ENCODE peak calls at places on chromosomes 4 and X, in seven cellular contexts. R is A549, Y is HCT116, Q is adrenal gland, W is transverse colon, L is right lobe of liver, V is Peyer's patch. N is an unnamed sample.

GRCh38 chr4:153735901-153736461 is 23.8 kb downstream of the RNF175 start:
- DNase-seq in R (no peak), Y (no peak), Q (no peak), W (no peak), L (no peak), V (no peak), N (no peak)

GRCh38 chr4:168832746-168833575 is 177.1 kb downstream of the CBR4 start:
- DNase-seq in R (no peak), Y (no peak), Q (peak), W (peak), L (peak), V (no peak), N (peak)

GRCh38 chr4:169385356-169385755 is 114.6 kb upstream of the SH3RF1 start:
- DNase-seq in R (no peak), Y (no peak), Q (no peak), W (no peak), L (no peak), V (no peak), N (no peak)

GRCh38 chr4:85779165-85779564 is 304.2 kb downstream of the ARHGAP24 start:
- DNase-seq in R (no peak), Y (no peak), Q (no peak), W (no peak), L (no peak), V (no peak), N (no peak)

GRCh38 chr4:78370625-78371372 is 180.8 kb upstream of the ANXA3 start:
- DNase-seq in R (no peak), Y (no peak), Q (no peak), W (no peak), L (no peak), V (no peak), N (peak)

GRCh38 chr4:174578366-174578765 is 56.1 kb upstream of the HPGD start:
- DNase-seq in R (no peak), Y (no peak), Q (no peak), W (no peak), L (no peak), V (no peak), N (no peak)

GRCh38 chrX:71919436-71919835 is 8.8 kb downstream of the NHSL2 start:
- DNase-seq in R (no peak), Y (no peak), Q (no peak), W (no peak), L (no peak), V (no peak), N (no peak)

GRCh38 chr4:154503598-154503997 is 12.0 kb upstream of the DCHS2 start:
- DNase-seq in R (peak), Y (peak), Q (no peak), W (no peak), L (no peak), V (no peak), N (no peak)

GRCh38 chr4:145626623-145626982 is 7.4 kb downstream of the MMAA start:
- DNase-seq in R (no peak), Y (no peak), Q (no peak), W (no peak), L (no peak), V (no peak), N (no peak)

GRCh38 chr4:2796261-2797187 is 3.6 kb downstream of the SH3BP2 start:
- DNase-seq in R (peak), Y (no peak), Q (peak), W (peak), L (peak), V (no peak), N (peak)

GRCh38 chrX:110746014-110746413 is 49.6 kb downstream of the CHRDL1 start:
- DNase-seq in R (no peak), Y (no peak), Q (no peak), W (no peak), L (no peak), V (no peak), N (no peak)

GRCh38 chr4:2462218-2462991 is 6.5 kb upstream of the RNF4 start:
- DNase-seq in R (peak), Y (peak), Q (peak), W (peak), L (peak), V (peak), N (peak)

GRCh38 chr4:126541820-126542219 is 1090.9 kb upstream of the INTU start:
- DNase-seq in R (no peak), Y (no peak), Q (no peak), W (no peak), L (no peak), V (no peak), N (no peak)

GRCh38 chr4:143336828-143337599 is at the start of gene GAB1:
- DNase-seq in R (peak), Y (no peak), Q (peak), W (peak), L (peak), V (peak), N (peak)

GRCh38 chr4:40419231-40419912 is 84.2 kb downstream of the CHRNA9 start:
- DNase-seq in R (no peak), Y (no peak), Q (no peak), W (peak), L (no peak), V (no peak), N (no peak)
- H3K27ac ChIP-seq in R (peak), Y (no peak), Q (no peak), W (peak), L (peak), V (peak), N (no peak)

GRCh38 chrX:147911192-147912022 is at the start of gene FMR1:
- DNase-seq in R (peak), Y (peak), Q (peak), W (peak), L (peak), V (peak), N (peak)
- TF ChIP-seq POLR2A in R (peak), Y (no peak), Q (no peak), W (no peak), L (peak), V (peak), N (no peak)

GRCh38 chr4:118921736-118922135 is 33.1 kb downstream of the SYNPO2 start:
- DNase-seq in R (no peak), Y (no peak), Q (no peak), W (no peak), L (no peak), V (no peak), N (no peak)
- H3K27ac ChIP-seq in R (no peak), Y (no peak), Q (no peak), W (peak), L (no peak), V (no peak), N (no peak)

DNA sequence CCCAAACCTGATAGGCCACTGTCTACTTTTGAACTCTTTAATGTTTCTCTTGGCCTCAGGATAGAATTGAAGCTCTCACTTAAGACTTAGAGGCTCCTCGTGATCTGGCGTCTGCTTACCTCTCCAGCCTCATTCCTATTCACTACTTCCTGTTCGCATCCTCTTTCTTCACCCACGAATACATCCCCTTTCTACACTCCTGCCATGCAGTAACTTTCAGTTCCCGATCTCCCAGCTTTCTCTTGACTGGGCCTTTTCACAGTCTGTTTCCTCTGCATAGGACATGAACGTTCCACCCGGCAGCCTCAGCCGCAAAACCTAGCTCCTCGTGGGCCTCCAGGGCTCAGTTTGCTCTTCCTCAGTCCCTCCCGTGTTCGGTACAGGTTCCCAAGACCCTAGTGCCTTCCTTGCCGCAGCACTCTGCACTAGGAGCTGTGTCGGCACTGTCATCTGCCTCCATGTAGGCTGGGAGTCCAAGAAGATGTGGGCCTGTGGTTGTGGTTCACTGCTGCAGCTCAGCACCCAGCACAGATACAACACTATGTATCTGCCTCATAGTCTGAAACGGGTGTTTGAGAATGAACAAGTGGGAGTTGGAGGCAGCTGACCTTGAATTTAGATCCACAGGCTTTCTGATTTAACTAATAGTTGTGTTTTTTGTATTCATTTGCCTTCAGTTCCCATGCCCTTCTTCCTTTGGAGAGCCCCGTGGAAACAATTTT is 15.8 kb downstream of the RPL39 start:
- DNase-seq in R (no peak), Y (no peak), Q (no peak), W (no peak), L (no peak), V (no peak), N (no peak)
- TF ChIP-seq POLR2A in R (no peak), Y (no peak), Q (no peak), W (no peak), L (no peak), V (no peak), N (no peak)

DNA sequence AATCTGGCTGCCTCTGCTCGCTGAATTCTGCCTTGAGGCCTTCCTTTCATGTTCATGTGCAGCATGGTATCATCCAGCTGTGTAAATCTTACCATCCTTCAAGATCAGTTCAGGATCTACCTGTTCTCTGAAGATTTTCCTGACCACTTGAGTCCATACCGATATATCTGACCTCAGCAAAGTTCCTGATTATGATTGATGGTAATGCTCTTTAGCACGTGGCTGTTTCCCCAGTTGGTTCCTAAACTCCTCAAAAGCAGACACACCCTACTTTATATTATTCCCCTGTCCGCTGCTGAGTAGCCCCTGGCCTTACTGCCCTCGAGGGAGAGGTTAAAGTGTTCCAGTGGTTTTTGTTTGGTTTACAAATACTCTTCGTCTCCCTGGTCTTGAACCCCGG is 20.0 kb downstream of the GALNT7 start:
- DNase-seq in R (no peak), Y (no peak), Q (no peak), W (no peak), L (no peak), V (no peak), N (no peak)
- H3K27ac ChIP-seq in R (peak), Y (no peak), Q (no peak), W (no peak), L (no peak), V (no peak), N (no peak)

DNA sequence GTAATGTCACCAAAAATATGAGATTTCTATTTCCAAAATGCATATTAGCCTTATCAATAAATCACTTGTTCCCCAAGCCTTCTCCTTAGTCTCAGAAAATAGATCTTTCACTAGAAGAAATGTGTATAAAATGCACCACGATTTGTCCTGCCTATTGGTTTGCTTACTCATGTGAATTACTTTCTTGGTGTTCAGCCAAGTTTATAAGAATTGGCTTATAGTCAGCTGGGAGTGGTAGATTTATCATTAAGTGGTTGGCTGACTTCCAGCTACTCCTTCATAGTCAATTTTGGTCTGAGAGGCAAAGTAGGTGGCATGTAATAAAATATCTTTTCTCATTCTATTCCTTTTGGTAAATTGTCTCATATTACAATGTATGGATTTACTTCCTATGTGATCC is 1.3 kb downstream of the SULT1E1 start:
- DNase-seq in R (no peak), Y (no peak), Q (no peak), W (no peak), L (no peak), V (no peak), N (no peak)
- TF ChIP-seq POLR2A in R (no peak), Y (no peak), Q (no peak), W (no peak), L (no peak), V (no peak), N (no peak)

GRCh38 chrX:93874554-93874953 is 200.5 kb downstream of the FAM133A start:
- DNase-seq in R (peak), Y (no peak), Q (peak), W (no peak), L (no peak), V (no peak), N (no peak)
- H3K27ac ChIP-seq in R (no peak), Y (no peak), Q (no peak), W (no peak), L (no peak), V (no peak), N (no peak)

GRCh38 chrX:13653022-13653693 is at the start of gene TCEANC:
- DNase-seq in R (peak), Y (peak), Q (peak), W (peak), L (peak), V (peak), N (peak)
- TF ChIP-seq POLR2A in R (peak), Y (peak), Q (peak), W (peak), L (peak), V (peak), N (peak)